ENCODE peak calls at places on chromosome 20, in five cellular contexts. One of them, this sample, is unnamed.

GRCh38 chr20:46739441-46740213 is 30.2 kb downstream of the SLC2A10 start:
- DNase-seq in neural crest cell: no peak
- DNase-seq in endothelial cell: no peak
- DNase-seq in NCI-H82: no peak
- DNase-seq in AML-193: no peak
- DNase-seq in this sample: no peak

GRCh38 chr20:61584851-61585250 is 332.8 kb downstream of the CDH4 start:
- DNase-seq in neural crest cell: no peak
- DNase-seq in endothelial cell: no peak
- DNase-seq in NCI-H82: no peak
- DNase-seq in AML-193: no peak
- DNase-seq in this sample: no peak

GRCh38 chr20:9867196-9867980 is 28.5 kb upstream of the PAK5 start:
- DNase-seq in neural crest cell: no peak
- DNase-seq in endothelial cell: no peak
- DNase-seq in NCI-H82: no peak
- DNase-seq in AML-193: no peak
- DNase-seq in this sample: peak; percentile 82

GRCh38 chr20:57615472-57615855 is 4.8 kb downstream of the ZBP1 start:
- DNase-seq in neural crest cell: no peak
- DNase-seq in endothelial cell: no peak
- DNase-seq in NCI-H82: no peak
- DNase-seq in AML-193: no peak
- DNase-seq in this sample: no peak

GRCh38 chr20:24651171-24651972 is 181.9 kb downstream of the SYNDIG1 start:
- DNase-seq in neural crest cell: no peak
- DNase-seq in endothelial cell: no peak
- DNase-seq in NCI-H82: no peak
- DNase-seq in AML-193: no peak
- DNase-seq in this sample: no peak

GRCh38 chr20:7637184-7637583 is 303.1 kb downstream of the HAO1 start:
- DNase-seq in neural crest cell: no peak
- DNase-seq in endothelial cell: no peak
- DNase-seq in NCI-H82: no peak
- DNase-seq in AML-193: no peak
- DNase-seq in this sample: no peak

GRCh38 chr20:32130352-32130751 is 20.8 kb downstream of the TM9SF4 start:
- DNase-seq in neural crest cell: no peak
- DNase-seq in endothelial cell: no peak
- DNase-seq in NCI-H82: no peak
- DNase-seq in AML-193: no peak
- DNase-seq in this sample: no peak

GRCh38 chr20:31666258-31667042 is 28.7 kb downstream of the COX4I2 start:
- DNase-seq in neural crest cell: no peak
- DNase-seq in endothelial cell: no peak
- DNase-seq in NCI-H82: peak; percentile 88
- DNase-seq in AML-193: no peak
- DNase-seq in this sample: no peak

GRCh38 chr20:8854566-8854965 is 214.3 kb upstream of the PLCB4 start:
- DNase-seq in neural crest cell: no peak
- DNase-seq in endothelial cell: peak; percentile 19
- DNase-seq in NCI-H82: no peak
- DNase-seq in AML-193: no peak
- DNase-seq in this sample: no peak

GRCh38 chr20:41029150-41029872 is 689 bp downstream of the TOP1 start:
- DNase-seq in neural crest cell: peak; percentile 15
- DNase-seq in endothelial cell: peak; percentile 53
- DNase-seq in NCI-H82: peak; percentile 51
- DNase-seq in AML-193: no peak
- DNase-seq in this sample: peak; percentile 23

GRCh38 chr20:21125072-21125848 is 622 bp upstream of the KIZ start:
- DNase-seq in neural crest cell: peak; percentile 26
- DNase-seq in endothelial cell: peak; percentile 26
- DNase-seq in NCI-H82: peak; percentile 78
- DNase-seq in AML-193: no peak
- DNase-seq in this sample: peak; percentile 84

GRCh38 chr20:41178904-41179432 is 41.6 kb downstream of the PLCG1 start:
- DNase-seq in neural crest cell: no peak
- DNase-seq in endothelial cell: no peak
- DNase-seq in NCI-H82: no peak
- DNase-seq in AML-193: no peak
- DNase-seq in this sample: no peak

GRCh38 chr20:17849901-17850673 is 118.5 kb downstream of the SNX5 start:
- DNase-seq in neural crest cell: no peak
- DNase-seq in endothelial cell: no peak
- DNase-seq in NCI-H82: no peak
- DNase-seq in AML-193: no peak
- DNase-seq in this sample: no peak

GRCh38 chr20:41380551-41381262 is 14.1 kb upstream of the EMILIN3 start:
- DNase-seq in neural crest cell: no peak
- DNase-seq in endothelial cell: no peak
- DNase-seq in NCI-H82: no peak
- DNase-seq in AML-193: peak; percentile 73
- DNase-seq in this sample: no peak

GRCh38 chr20:36173451-36173933 is 19.0 kb downstream of the EPB41L1 start:
- DNase-seq in neural crest cell: peak; percentile 82
- DNase-seq in endothelial cell: peak; percentile 41
- DNase-seq in NCI-H82: peak; percentile 79
- DNase-seq in AML-193: no peak
- DNase-seq in this sample: peak; percentile 79

GRCh38 chr20:38764563-38765355 is 16.5 kb downstream of the ACTR5 start:
- DNase-seq in neural crest cell: no peak
- DNase-seq in endothelial cell: no peak
- DNase-seq in NCI-H82: no peak
- DNase-seq in AML-193: no peak
- DNase-seq in this sample: no peak

GRCh38 chr20:44355503-44356352 is at the start of gene HNF4A:
- DNase-seq in neural crest cell: no peak
- DNase-seq in endothelial cell: no peak
- DNase-seq in NCI-H82: peak; percentile 17
- DNase-seq in AML-193: no peak
- DNase-seq in this sample: no peak

GRCh38 chr20:33386673-33387072 is 14.6 kb downstream of the CDK5RAP1 start:
- DNase-seq in neural crest cell: no peak
- DNase-seq in endothelial cell: no peak
- DNase-seq in NCI-H82: no peak
- DNase-seq in AML-193: no peak
- DNase-seq in this sample: no peak

GRCh38 chr20:40953856-40954255 is 74.8 kb upstream of the TOP1 start:
- DNase-seq in neural crest cell: no peak
- DNase-seq in endothelial cell: no peak
- DNase-seq in NCI-H82: no peak
- DNase-seq in AML-193: no peak
- DNase-seq in this sample: no peak

GRCh38 chr20:29873946-29874345 is 1383.5 kb upstream of the DEFB115 start:
- DNase-seq in neural crest cell: peak; percentile 21
- DNase-seq in endothelial cell: peak; percentile 30
- DNase-seq in NCI-H82: peak; percentile 79
- DNase-seq in AML-193: no peak
- DNase-seq in this sample: peak; percentile 1

GRCh38 chr20:58138395-58138794 is 90.1 kb downstream of the ANKRD60 start:
- DNase-seq in neural crest cell: no peak
- DNase-seq in endothelial cell: no peak
- DNase-seq in NCI-H82: no peak
- DNase-seq in AML-193: no peak
- DNase-seq in this sample: no peak

GRCh38 chr20:45575931-45576330 is 3.2 kb downstream of the WFDC8 start:
- DNase-seq in neural crest cell: no peak
- DNase-seq in endothelial cell: no peak
- DNase-seq in NCI-H82: no peak
- DNase-seq in AML-193: no peak
- DNase-seq in this sample: no peak

This sample was measured in NCI-H524.